ENCODE peak calls at places on chromosomes 13 and 19, in nine cellular contexts. One of them, this sample, is unnamed. For H3K27me3, the result is how much of the 10 kb centered on the place peaks cover.

GRCh38 chr19:322616-323015 is 22.0 kb downstream of the MIER2 start:
- DNase-seq in AG04450: no peak
- DNase-seq in aorta: peak
- DNase-seq in cardiac muscle cell: no peak
- DNase-seq in adrenal gland: no peak
- DNase-seq in tibial nerve: no peak
- DNase-seq in brain microvascular endothelial cell: no peak
- DNase-seq in body of pancreas: no peak
- DNase-seq in left ventricle myocardium inferior: no peak
- DNase-seq in this sample: no peak

GRCh38 chr13:27869436-27870090 is 50.2 kb upstream of the PDX1 start:
- DNase-seq in tibial nerve: no peak
- DNase-seq in cardiac muscle cell: no peak
- DNase-seq in aorta: no peak
- DNase-seq in left ventricle myocardium inferior: no peak
- DNase-seq in body of pancreas: no peak
- DNase-seq in brain microvascular endothelial cell: no peak
- DNase-seq in AG04450: no peak
- DNase-seq in adrenal gland: no peak
- DNase-seq in this sample: no peak

GRCh38 chr19:48554385-48555091 is 2.6 kb downstream of the SULT2B1 start:
- DNase-seq in cardiac muscle cell: peak
- DNase-seq in adrenal gland: peak
- DNase-seq in brain microvascular endothelial cell: no peak
- DNase-seq in tibial nerve: no peak
- DNase-seq in AG04450: no peak
- DNase-seq in aorta: no peak
- DNase-seq in body of pancreas: no peak
- DNase-seq in left ventricle myocardium inferior: no peak
- DNase-seq in this sample: no peak

GRCh38 chr13:24076124-24076523 is 84.4 kb upstream of the SPATA13 start:
- DNase-seq in tibial nerve: no peak
- DNase-seq in left ventricle myocardium inferior: no peak
- DNase-seq in body of pancreas: peak
- DNase-seq in cardiac muscle cell: no peak
- DNase-seq in aorta: no peak
- DNase-seq in brain microvascular endothelial cell: no peak
- DNase-seq in AG04450: no peak
- DNase-seq in adrenal gland: peak
- DNase-seq in this sample: no peak

GRCh38 chr19:4636151-4636717 is 3.1 kb upstream of the TNFAIP8L1 start:
- DNase-seq in AG04450: no peak
- DNase-seq in left ventricle myocardium inferior: peak
- DNase-seq in body of pancreas: peak
- DNase-seq in tibial nerve: peak
- DNase-seq in cardiac muscle cell: peak
- DNase-seq in aorta: peak
- DNase-seq in adrenal gland: peak
- DNase-seq in brain microvascular endothelial cell: no peak
- DNase-seq in this sample: no peak

GRCh38 chr19:31717316-31717715 is 368.1 kb upstream of the TSHZ3 start:
- DNase-seq in body of pancreas: no peak
- DNase-seq in cardiac muscle cell: no peak
- DNase-seq in brain microvascular endothelial cell: no peak
- DNase-seq in tibial nerve: no peak
- DNase-seq in AG04450: no peak
- DNase-seq in adrenal gland: no peak
- DNase-seq in aorta: no peak
- DNase-seq in left ventricle myocardium inferior: no peak
- DNase-seq in this sample: no peak

GRCh38 chr13:85142351-85142750 is 656.9 kb downstream of the SLITRK6 start:
- DNase-seq in tibial nerve: no peak
- DNase-seq in brain microvascular endothelial cell: no peak
- DNase-seq in left ventricle myocardium inferior: no peak
- DNase-seq in adrenal gland: no peak
- DNase-seq in cardiac muscle cell: no peak
- DNase-seq in aorta: no peak
- DNase-seq in AG04450: no peak
- DNase-seq in body of pancreas: no peak
- DNase-seq in this sample: no peak

GRCh38 chr13:43132228-43132627 is 108.8 kb downstream of the DNAJC15 start:
- DNase-seq in left ventricle myocardium inferior: no peak
- DNase-seq in AG04450: no peak
- DNase-seq in cardiac muscle cell: peak
- DNase-seq in brain microvascular endothelial cell: peak
- DNase-seq in adrenal gland: peak
- DNase-seq in aorta: no peak
- DNase-seq in body of pancreas: no peak
- DNase-seq in tibial nerve: no peak
- DNase-seq in this sample: no peak

GRCh38 chr13:80338781-80339577 is 1.9 kb downstream of the SPRY2 start:
- DNase-seq in AG04450: peak
- DNase-seq in brain microvascular endothelial cell: peak
- DNase-seq in aorta: peak
- DNase-seq in cardiac muscle cell: peak
- DNase-seq in body of pancreas: peak
- DNase-seq in adrenal gland: peak
- DNase-seq in left ventricle myocardium inferior: peak
- DNase-seq in tibial nerve: peak
- DNase-seq in this sample: peak

GRCh38 chr13:72970956-72971355 is 87.8 kb upstream of the KLF5 start:
- DNase-seq in left ventricle myocardium inferior: no peak
- DNase-seq in cardiac muscle cell: no peak
- DNase-seq in adrenal gland: no peak
- DNase-seq in AG04450: peak
- DNase-seq in aorta: no peak
- DNase-seq in body of pancreas: no peak
- DNase-seq in brain microvascular endothelial cell: peak
- DNase-seq in tibial nerve: no peak
- DNase-seq in this sample: no peak

GRCh38 chr13:72973234-72973633 is 85.6 kb upstream of the KLF5 start:
- DNase-seq in left ventricle myocardium inferior: no peak
- DNase-seq in cardiac muscle cell: no peak
- DNase-seq in body of pancreas: no peak
- DNase-seq in AG04450: no peak
- DNase-seq in aorta: no peak
- DNase-seq in tibial nerve: no peak
- DNase-seq in brain microvascular endothelial cell: no peak
- DNase-seq in adrenal gland: no peak
- DNase-seq in this sample: no peak

DNA sequence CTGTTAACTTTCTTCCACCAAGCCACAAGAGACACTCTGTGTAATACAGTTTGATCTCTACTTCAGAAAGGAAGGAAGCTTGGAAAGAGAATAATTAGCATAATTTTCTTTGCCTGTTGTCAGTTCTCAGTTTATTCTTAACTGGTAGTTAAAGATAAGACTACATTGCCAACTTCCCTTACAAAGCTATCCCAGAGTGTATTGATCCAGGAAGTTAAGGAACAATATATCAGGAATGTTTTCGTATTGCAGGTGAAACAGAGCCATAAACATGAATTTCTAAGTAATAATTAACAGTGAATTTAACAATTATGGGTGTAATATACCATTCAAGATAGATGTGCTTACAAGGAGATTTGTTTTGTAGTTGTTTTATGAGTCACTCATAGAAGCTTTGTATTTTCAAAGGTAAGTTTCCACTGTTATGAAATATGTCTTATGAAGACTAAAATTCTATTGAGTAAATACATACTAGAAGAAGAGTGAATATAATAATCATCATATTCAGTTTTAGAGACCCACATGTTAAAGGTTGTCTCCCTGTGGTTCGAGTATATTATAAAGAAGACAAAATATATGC is 88.4 kb upstream of the KLF5 start:
- DNase-seq in left ventricle myocardium inferior: no peak
- DNase-seq in adrenal gland: no peak
- DNase-seq in brain microvascular endothelial cell: no peak
- DNase-seq in body of pancreas: no peak
- DNase-seq in tibial nerve: no peak
- DNase-seq in cardiac muscle cell: no peak
- DNase-seq in aorta: no peak
- DNase-seq in AG04450: no peak
- DNase-seq in this sample: no peak
- H3K4me3 ChIP-seq in left ventricle myocardium inferior: no peak
- H3K4me3 ChIP-seq in adrenal gland: no peak
- H3K4me3 ChIP-seq in brain microvascular endothelial cell: no peak
- H3K4me3 ChIP-seq in body of pancreas: no peak
- H3K4me3 ChIP-seq in tibial nerve: no peak
- H3K4me3 ChIP-seq in cardiac muscle cell: no peak
- H3K4me3 ChIP-seq in aorta: no peak
- H3K4me3 ChIP-seq in AG04450: no peak
- H3K4me3 ChIP-seq in this sample: no peak

GRCh38 chr19:13019330-13019729 is 24.1 kb downstream of the NFIX start:
- DNase-seq in left ventricle myocardium inferior: no peak
- DNase-seq in aorta: no peak
- DNase-seq in body of pancreas: no peak
- DNase-seq in AG04450: no peak
- DNase-seq in brain microvascular endothelial cell: no peak
- DNase-seq in tibial nerve: no peak
- DNase-seq in cardiac muscle cell: no peak
- DNase-seq in adrenal gland: no peak
- DNase-seq in this sample: no peak

GRCh38 chr19:13016628-13017305 is 21.5 kb downstream of the NFIX start:
- DNase-seq in body of pancreas: no peak
- DNase-seq in brain microvascular endothelial cell: no peak
- DNase-seq in adrenal gland: no peak
- DNase-seq in tibial nerve: no peak
- DNase-seq in left ventricle myocardium inferior: no peak
- DNase-seq in cardiac muscle cell: no peak
- DNase-seq in AG04450: no peak
- DNase-seq in aorta: no peak
- DNase-seq in this sample: no peak

GRCh38 chr19:13020002-13020414 is 24.7 kb downstream of the NFIX start:
- DNase-seq in AG04450: no peak
- DNase-seq in brain microvascular endothelial cell: no peak
- DNase-seq in tibial nerve: no peak
- DNase-seq in aorta: no peak
- DNase-seq in left ventricle myocardium inferior: no peak
- DNase-seq in body of pancreas: no peak
- DNase-seq in adrenal gland: no peak
- DNase-seq in cardiac muscle cell: no peak
- DNase-seq in this sample: no peak

GRCh38 chr19:13017306-13018036 is 22.2 kb downstream of the NFIX start:
- DNase-seq in aorta: no peak
- DNase-seq in AG04450: no peak
- DNase-seq in body of pancreas: no peak
- DNase-seq in cardiac muscle cell: no peak
- DNase-seq in left ventricle myocardium inferior: no peak
- DNase-seq in tibial nerve: no peak
- DNase-seq in brain microvascular endothelial cell: no peak
- DNase-seq in adrenal gland: no peak
- DNase-seq in this sample: no peak

DNA sequence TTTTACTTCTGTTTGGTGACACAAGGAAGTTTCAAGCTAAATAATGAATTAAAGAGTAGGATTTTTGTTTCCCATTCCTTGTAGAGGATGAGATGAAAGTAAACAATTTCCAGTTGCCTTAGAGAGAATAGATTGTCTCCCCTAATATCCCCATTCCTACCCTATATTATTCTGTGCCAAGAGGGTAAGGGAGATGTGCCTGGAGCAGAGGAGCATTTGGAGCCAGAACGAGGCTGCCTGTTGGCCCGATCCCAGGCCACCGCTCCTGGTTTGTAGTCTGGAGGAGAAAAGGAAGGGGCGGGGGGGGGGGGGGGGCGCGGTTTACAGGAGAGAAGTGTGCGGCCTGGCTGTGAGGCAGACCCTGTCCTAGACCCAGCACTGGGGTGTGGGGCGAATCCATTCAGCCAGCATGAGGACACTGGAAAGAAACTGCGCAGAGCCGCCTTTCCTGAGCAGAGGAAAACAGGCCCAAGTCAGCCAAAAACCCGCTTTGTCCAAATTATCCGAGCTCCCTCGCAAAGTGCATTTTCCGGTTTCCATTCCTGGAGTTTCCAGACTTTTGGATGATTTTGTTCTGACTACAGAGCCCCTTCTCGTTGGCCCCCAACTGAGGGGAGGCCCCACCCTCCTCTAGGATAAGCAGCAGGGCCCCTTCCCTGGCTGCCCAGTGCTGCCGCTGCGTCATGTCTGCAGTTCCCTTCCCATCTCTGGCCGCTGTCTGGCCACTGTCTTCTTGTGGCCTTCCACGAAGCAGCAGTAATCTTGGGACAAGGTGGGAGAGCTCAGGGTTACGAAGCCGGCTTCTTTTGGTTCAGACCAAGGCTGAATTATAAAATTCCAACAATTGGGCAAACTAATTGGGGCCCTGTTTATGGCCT is 23.0 kb downstream of the NFIX start:
- DNase-seq in cardiac muscle cell: peak
- DNase-seq in body of pancreas: no peak
- DNase-seq in AG04450: no peak
- DNase-seq in tibial nerve: no peak
- DNase-seq in brain microvascular endothelial cell: no peak
- DNase-seq in left ventricle myocardium inferior: peak
- DNase-seq in aorta: no peak
- DNase-seq in adrenal gland: peak
- DNase-seq in this sample: no peak
- H3K27me3 ChIP-seq in cardiac muscle cell: half or more
- H3K27me3 ChIP-seq in body of pancreas: under half
- H3K27me3 ChIP-seq in AG04450: under half
- H3K27me3 ChIP-seq in tibial nerve: under half
- H3K27me3 ChIP-seq in brain microvascular endothelial cell: under half
- H3K27me3 ChIP-seq in left ventricle myocardium inferior: under half
- H3K27me3 ChIP-seq in aorta: under half
- H3K27me3 ChIP-seq in adrenal gland: under half
- H3K27me3 ChIP-seq in this sample: under half

GRCh38 chr13:76980075-76980718 is 11.7 kb upstream of the CLN5 start:
- DNase-seq in left ventricle myocardium inferior: peak
- DNase-seq in brain microvascular endothelial cell: peak
- DNase-seq in adrenal gland: peak
- DNase-seq in aorta: peak
- DNase-seq in AG04450: peak
- DNase-seq in cardiac muscle cell: peak
- DNase-seq in body of pancreas: peak
- DNase-seq in tibial nerve: peak
- DNase-seq in this sample: peak
- H3K4me3 ChIP-seq in left ventricle myocardium inferior: peak
- H3K4me3 ChIP-seq in brain microvascular endothelial cell: peak
- H3K4me3 ChIP-seq in adrenal gland: peak
- H3K4me3 ChIP-seq in aorta: no peak
- H3K4me3 ChIP-seq in AG04450: peak
- H3K4me3 ChIP-seq in cardiac muscle cell: peak
- H3K4me3 ChIP-seq in body of pancreas: no peak
- H3K4me3 ChIP-seq in tibial nerve: peak
- H3K4me3 ChIP-seq in this sample: peak

DNA sequence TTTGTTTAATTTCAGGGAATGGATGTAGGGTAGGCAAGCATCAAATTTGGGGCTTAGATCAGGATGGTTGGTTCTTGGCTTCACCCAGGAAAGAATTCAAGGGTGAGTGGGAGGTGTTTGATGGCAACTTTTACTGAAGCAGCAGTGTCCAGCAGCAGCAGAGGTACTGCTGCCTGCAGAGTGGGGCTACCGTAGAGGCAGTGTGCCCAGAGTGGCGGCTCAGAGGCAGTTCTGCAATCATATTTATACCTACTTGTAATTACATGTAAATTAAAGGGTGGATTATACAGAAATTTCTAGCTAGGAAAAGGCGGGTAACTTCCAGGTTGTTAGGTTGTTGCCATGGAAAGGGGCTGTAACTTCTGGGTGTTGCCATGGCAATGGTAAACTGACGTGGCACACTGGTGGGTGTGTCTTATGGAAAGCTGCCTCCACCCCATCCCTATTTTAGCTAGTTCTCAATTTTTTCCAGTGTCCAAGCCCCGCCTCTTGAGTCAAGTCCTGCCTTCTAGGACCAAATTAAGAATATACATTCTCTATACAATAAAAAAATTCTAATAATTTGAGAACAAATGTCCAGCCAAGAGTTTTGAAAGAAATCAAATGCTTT is 816.8 kb downstream of the DIAPH3 start:
- DNase-seq in brain microvascular endothelial cell: peak
- DNase-seq in cardiac muscle cell: peak
- DNase-seq in body of pancreas: peak
- DNase-seq in adrenal gland: no peak
- DNase-seq in AG04450: no peak
- DNase-seq in aorta: no peak
- DNase-seq in tibial nerve: no peak
- DNase-seq in left ventricle myocardium inferior: no peak
- DNase-seq in this sample: no peak
- H3K27me3 ChIP-seq in brain microvascular endothelial cell: under half
- H3K27me3 ChIP-seq in cardiac muscle cell: under half
- H3K27me3 ChIP-seq in body of pancreas: under half
- H3K27me3 ChIP-seq in adrenal gland: under half
- H3K27me3 ChIP-seq in AG04450: under half
- H3K27me3 ChIP-seq in aorta: under half
- H3K27me3 ChIP-seq in tibial nerve: under half
- H3K27me3 ChIP-seq in left ventricle myocardium inferior: under half
- H3K27me3 ChIP-seq in this sample: under half